ENCODE peak calls at places on chromosomes 1 and 21, in four cellular contexts. T is stomach, G is SK-N-SH, F is prostate gland. I is an unnamed sample.

GRCh38 chr1:8004803-8005573 is 21.1 kb downstream of the ERRFI1 start:
- DNase-seq in T (peak; percentile 66), G (peak; percentile 48), F (peak; percentile 97), I (peak; percentile 98)

GRCh38 chr1:22176258-22176657 is 33.4 kb upstream of the WNT4 start:
- DNase-seq in F (no peak), G (no peak), T (no peak), I (no peak)

GRCh38 chr1:218521414-218522169 is 176.5 kb downstream of the TGFB2 start:
- DNase-seq in T (peak; percentile 63), G (no peak), F (peak; percentile 19), I (no peak)

GRCh38 chr21:34132905-34133304 is 59.5 kb downstream of the MRPS6 start:
- DNase-seq in G (no peak), T (no peak), F (no peak), I (no peak)

GRCh38 chr1:87902830-87903614 is 574.3 kb downstream of the LMO4 start:
- DNase-seq in F (no peak), T (no peak), G (no peak), I (no peak)

GRCh38 chr1:160981584-160982411 is 27.2 kb upstream of the ITLN2 start:
- DNase-seq in F (no peak), G (peak; percentile 22), T (peak; percentile 24), I (no peak)

GRCh38 chr1:21882721-21883415 is 54.2 kb downstream of the HSPG2 start:
- DNase-seq in F (no peak), G (no peak), T (no peak), I (no peak)

GRCh38 chr1:39080269-39080826 is 54.2 kb downstream of the NDUFS5 start:
- DNase-seq in T (no peak), F (no peak), G (no peak), I (no peak)

GRCh38 chr1:40977721-40978120 is 1.8 kb upstream of the CTPS1 start:
- DNase-seq in F (no peak), T (no peak), G (no peak), I (no peak)

GRCh38 chr1:183609313-183609712 is 19.1 kb upstream of the NCF2 start:
- DNase-seq in F (no peak), T (peak; percentile 28), G (peak; percentile 49), I (no peak)

GRCh38 chr21:39033878-39034589 is 149.2 kb downstream of the PSMG1 start:
- DNase-seq in G (no peak), F (peak; percentile 75), T (peak; percentile 63), I (peak; percentile 74)

GRCh38 chr1:47875831-47876586 is 121.2 kb downstream of the TRABD2B start:
- DNase-seq in G (no peak), T (no peak), F (no peak), I (no peak)

GRCh38 chr1:219333626-219334025 is 159.9 kb downstream of the LYPLAL1 start:
- DNase-seq in T (no peak), F (no peak), G (no peak), I (no peak)

GRCh38 chr1:153842006-153842471 is 66.8 kb downstream of the SLC27A3 start:
- DNase-seq in F (no peak), T (no peak), G (no peak), I (no peak)

GRCh38 chr1:243745361-243745760 is 104.7 kb downstream of the AKT3 start:
- DNase-seq in F (no peak), T (no peak), G (no peak), I (no peak)

GRCh38 chr1:28565040-28565439 is 12.2 kb downstream of the TRNAU1AP start:
- DNase-seq in F (no peak), T (no peak), G (no peak), I (no peak)

GRCh38 chr1:178726545-178726944 is 1.5 kb downstream of the RALGPS2 start:
- DNase-seq in F (no peak), T (no peak), G (no peak), I (no peak)
- H3K4me3 ChIP-seq in F (peak overlapping the region; percentile 92), T (peak overlapping the region; percentile 93), G (peak overlapping the region; percentile 89), I (peak overlapping the region; percentile 88)

GRCh38 chr1:170231669-170232068 is 85.9 kb downstream of the NTMT2 start:
- DNase-seq in T (no peak), F (no peak), G (no peak), I (no peak)
- TF ChIP-seq POLR2AphosphoS5 in T (no peak), F (no peak), G (no peak), I (no peak)

GRCh38 chr1:240611619-240612490 is at the start of gene GREM2:
- DNase-seq in T (peak; percentile 58), F (peak; percentile 19), G (peak; percentile 78), I (peak; percentile 54)
- H3K27ac ChIP-seq in T (peak within 1 kb of the TSS; percentile 17), F (peak within 1 kb of the TSS; percentile 59), G (peak within 1 kb of the TSS; percentile 26), I (no peak within 1 kb of the TSS)

GRCh38 chr1:215497516-215497915 is 69.6 kb upstream of the KCTD3 start:
- DNase-seq in T (no peak), F (no peak), G (no peak), I (no peak)

GRCh38 chr1:215501496-215501895 is 65.6 kb upstream of the KCTD3 start:
- DNase-seq in T (no peak), F (no peak), G (no peak), I (no peak)

GRCh38 chr1:215507119-215507518 is 60.0 kb upstream of the KCTD3 start:
- DNase-seq in F (no peak), G (no peak), T (no peak), I (no peak)

DNA sequence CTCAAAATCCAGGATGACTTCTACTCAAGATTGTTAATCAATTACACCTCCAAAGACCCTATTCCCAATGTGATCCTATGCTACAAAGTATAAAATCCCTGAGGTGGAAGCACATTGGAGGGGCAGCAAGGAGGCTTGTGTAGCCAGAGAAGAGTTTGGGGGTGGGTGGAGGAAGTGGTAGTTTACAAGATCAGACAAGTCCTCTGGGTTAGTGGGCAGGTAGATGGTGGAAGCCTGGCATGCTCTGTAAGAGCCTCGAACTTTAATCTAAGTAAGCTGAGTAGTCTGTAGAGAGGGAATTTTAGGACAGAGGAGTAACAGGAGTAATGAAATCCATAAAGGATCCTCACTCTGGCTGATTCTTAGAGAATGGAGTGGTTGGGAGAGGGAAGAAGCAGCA is 65.0 kb upstream of the KCTD3 start:
- DNase-seq in T (no peak), F (no peak), G (no peak), I (no peak)
- H3K4me3 ChIP-seq in T (no peak overlapping the region), F (no peak overlapping the region), G (no peak overlapping the region), I (no peak overlapping the region)

DNA sequence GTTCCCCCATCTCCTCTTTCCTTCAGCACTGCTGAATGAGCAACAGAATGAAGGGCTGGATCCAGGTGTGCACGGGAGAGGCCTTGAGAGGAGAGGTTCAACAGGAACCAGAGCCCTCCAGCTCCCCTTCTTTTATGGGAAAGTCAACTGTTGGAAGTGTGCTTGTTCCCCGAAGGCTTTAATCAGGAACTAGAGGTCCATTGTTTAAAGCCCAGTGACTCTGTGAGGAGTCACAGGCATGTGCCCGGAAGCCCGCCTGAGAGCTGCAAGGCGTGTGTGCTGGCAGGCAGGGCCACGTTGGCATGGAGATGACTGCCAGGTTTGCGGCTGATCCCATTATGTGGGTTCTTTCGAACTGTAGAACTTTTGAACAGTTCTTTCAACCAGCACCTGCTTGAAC is 3.2 kb downstream of the BACE2 start:
- DNase-seq in T (peak; percentile 87), G (no peak), F (peak; percentile 84), I (peak; percentile 83)
- TF ChIP-seq POLR2AphosphoS5 in T (peak; percentile 73), G (no peak), F (peak; percentile 91), I (peak; percentile 50)

DNA sequence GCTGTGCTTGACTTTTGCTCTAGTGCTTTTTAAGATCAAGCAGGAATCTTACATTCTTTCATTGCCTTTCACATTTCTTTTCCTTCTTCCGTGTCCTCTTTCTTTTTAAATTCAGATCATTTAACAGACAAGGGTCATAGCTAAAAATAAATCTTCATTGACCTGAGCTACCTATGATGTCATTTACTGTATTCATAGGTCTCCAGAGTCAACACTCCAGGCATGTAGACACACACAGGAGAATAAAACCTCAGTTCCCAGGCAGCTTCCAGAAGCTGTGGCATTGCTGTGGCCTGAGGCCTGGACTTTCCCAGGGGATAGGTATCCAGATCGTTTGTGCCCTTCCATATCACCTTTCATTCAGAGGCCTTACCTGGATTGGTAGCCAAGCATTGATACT is 38.5 kb upstream of the ENAH start:
- DNase-seq in F (no peak), T (no peak), G (no peak), I (no peak)
- H3K27ac ChIP-seq in F (no peak overlapping the region), T (peak overlapping the region; percentile 33), G (no peak overlapping the region), I (peak overlapping the region; percentile 76)

GRCh38 chr1:34656299-34656698 is 98.5 kb upstream of the GJB5 start:
- DNase-seq in T (no peak), F (no peak), G (no peak), I (no peak)

GRCh38 chr1:34657266-34657665 is 97.6 kb upstream of the GJB5 start:
- DNase-seq in T (no peak), F (no peak), G (no peak), I (no peak)

GRCh38 chr1:34655206-34655909 is 99.5 kb upstream of the GJB5 start:
- DNase-seq in T (no peak), F (no peak), G (no peak), I (no peak)

GRCh38 chr1:34657849-34658248 is 97.0 kb upstream of the GJB5 start:
- DNase-seq in T (no peak), F (no peak), G (no peak), I (no peak)

DNA sequence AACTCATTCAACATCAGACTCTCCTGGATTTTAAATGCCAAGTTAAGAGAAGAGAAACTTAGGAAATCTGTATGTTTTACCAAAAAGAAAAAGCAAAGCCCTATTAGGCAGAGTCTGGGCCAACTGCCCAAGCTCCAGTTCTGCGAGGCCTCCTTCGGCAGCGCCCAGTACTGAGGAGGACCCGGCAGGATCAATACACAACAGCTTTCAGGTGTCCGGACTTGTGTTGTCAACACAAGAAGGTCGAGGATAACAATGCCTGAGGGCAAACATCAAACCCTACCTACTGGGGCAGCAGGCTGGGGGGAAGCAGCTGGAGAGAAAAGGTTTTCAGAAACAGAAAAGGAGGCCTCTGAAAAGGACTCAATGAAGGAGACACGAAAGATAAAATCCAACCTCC is 98.1 kb upstream of the GJB5 start:
- DNase-seq in F (no peak), T (no peak), G (no peak), I (no peak)
- H3K4me3 ChIP-seq in F (no peak overlapping the region), T (no peak overlapping the region), G (no peak overlapping the region), I (no peak overlapping the region)

GRCh38 chr21:42056996-42057689 is 14.0 kb upstream of the UMODL1 start:
- DNase-seq in G (no peak), T (peak; percentile 85), F (peak; percentile 93), I (peak; percentile 80)
- TF ChIP-seq POLR2AphosphoS5 in G (no peak), T (peak; percentile 62), F (peak; percentile 85), I (no peak)

GRCh38 chr1:108182854-108183253 is 17.3 kb downstream of the SLC25A24 start:
- DNase-seq in G (no peak), T (no peak), F (no peak), I (no peak)
- H3K27ac ChIP-seq in G (no peak overlapping the region), T (no peak overlapping the region), F (no peak overlapping the region), I (no peak overlapping the region)

I was measured in breast epithelium.